ENCODE peak calls at places on chromosomes 16 and 17, in nine cellular contexts. W is prostate gland; F is pancreas; I is left ventricle myocardium inferior; O is psoas muscle; L is CD8-positive, alpha-beta memory T cell; E is neural progenitor cell; X is HAP-1; M is OCI-LY7. A is an unnamed sample. For H3K4me1, the result is how much of the 10 kb centered on the place peaks cover.

GRCh38 chr16:87700406-87701065 is 65.2 kb downstream of the KLHDC4 start:
- DNase-seq in W (no peak), F (no peak), I (no peak), O (no peak), L (no peak), E (no peak), X (no peak), M (no peak), A (no peak)

GRCh38 chr17:42055496-42055895 is 5.1 kb upstream of the C17orf113 start:
- DNase-seq in W (no peak), F (no peak), I (no peak), O (no peak), L (no peak), E (no peak), X (no peak), M (no peak), A (no peak)

GRCh38 chr16:27526169-27526568 is 23.5 kb downstream of the GTF3C1 start:
- DNase-seq in W (no peak), F (peak), I (peak), O (peak), L (no peak), E (no peak), X (peak), M (no peak), A (no peak)

GRCh38 chr16:3180445-3180878 is 7.5 kb upstream of the OR1F1 start:
- DNase-seq in W (no peak), F (no peak), I (no peak), O (no peak), L (no peak), E (no peak), X (peak), M (no peak), A (no peak)

GRCh38 chr16:89334050-89334449 is 116.5 kb downstream of the ZNF778 start:
- DNase-seq in W (no peak), F (peak), I (no peak), O (peak), L (no peak), E (no peak), X (no peak), M (no peak), A (no peak)

GRCh38 chr16:86823895-86824671 is 245.7 kb downstream of the FOXL1 start:
- DNase-seq in W (no peak), F (no peak), I (no peak), O (no peak), L (no peak), E (no peak), X (no peak), M (no peak), A (no peak)

GRCh38 chr17:60167095-60167741 is 17.4 kb downstream of the CA4 start:
- DNase-seq in W (no peak), F (no peak), I (no peak), O (no peak), L (no peak), E (no peak), X (no peak), M (no peak), A (no peak)

GRCh38 chr17:76492989-76493501 is 8.2 kb downstream of the RHBDF2 start:
- DNase-seq in W (no peak), F (no peak), I (peak), O (peak), L (no peak), E (no peak), X (no peak), M (peak), A (no peak)

GRCh38 chr17:9982159-9982558 is 77.1 kb upstream of the RCVRN start:
- DNase-seq in W (no peak), F (no peak), I (no peak), O (no peak), L (no peak), E (peak), X (no peak), M (no peak), A (no peak)

GRCh38 chr17:82126479-82127314 is 28.7 kb upstream of the FASN start:
- DNase-seq in W (no peak), F (no peak), I (no peak), O (no peak), L (peak), E (no peak), X (no peak), M (peak), A (no peak)

GRCh38 chr17:7262192-7263070 is at the start of gene CLDN7:
- DNase-seq in W (peak), F (peak), I (no peak), O (no peak), L (no peak), E (peak), X (no peak), M (no peak), A (no peak)

GRCh38 chr16:11079657-11080187 is 135.4 kb downstream of the CLEC16A start:
- DNase-seq in W (no peak), F (peak), I (no peak), O (no peak), L (no peak), E (no peak), X (no peak), M (no peak), A (no peak)

GRCh38 chr17:72613411-72614292 is 478.8 kb downstream of the SLC39A11 start:
- DNase-seq in W (no peak), F (no peak), I (no peak), O (no peak), L (no peak), E (no peak), X (no peak), M (no peak), A (no peak)

GRCh38 chr16:2023098-2023925 is 3.4 kb upstream of the NHERF2 start:
- DNase-seq in W (peak), F (peak), I (peak), O (peak), L (peak), E (peak), X (peak), M (peak), A (peak)

GRCh38 chr17:19364699-19365498 is 2.4 kb upstream of the B9D1 start:
- DNase-seq in W (no peak), F (no peak), I (no peak), O (peak), L (no peak), E (no peak), X (no peak), M (no peak), A (no peak)

GRCh38 chr16:50266337-50267091 is at the start of gene ADCY7:
- DNase-seq in W (no peak), F (peak), I (peak), O (peak), L (peak), E (peak), X (no peak), M (peak), A (no peak)

GRCh38 chr17:72282439-72283029 is 161.7 kb downstream of the SOX9 start:
- DNase-seq in W (no peak), F (no peak), I (no peak), O (no peak), L (no peak), E (no peak), X (no peak), M (no peak), A (no peak)

GRCh38 chr16:5011637-5012036 is 22.1 kb downstream of the NAGPA start:
- DNase-seq in W (no peak), F (no peak), I (no peak), O (no peak), L (no peak), E (no peak), X (no peak), M (no peak), A (no peak)

GRCh38 chr17:29569245-29569950 is 897 bp downstream of the TP53I13 start:
- DNase-seq in W (no peak), F (peak), I (no peak), O (peak), L (no peak), E (peak), X (peak), M (no peak), A (no peak)

GRCh38 chr17:48611213-48611612 is 396 bp upstream of the HOXB7 start:
- DNase-seq in W (no peak), F (no peak), I (no peak), O (no peak), L (no peak), E (no peak), X (no peak), M (peak), A (no peak)

GRCh38 chr16:87713469-87714229 is 52.1 kb downstream of the KLHDC4 start:
- DNase-seq in W (no peak), F (no peak), I (no peak), O (no peak), L (peak), E (no peak), X (no peak), M (peak), A (no peak)

GRCh38 chr16:29729116-29729521 is 16.7 kb downstream of the C16orf54 start:
- DNase-seq in W (no peak), F (no peak), I (no peak), O (no peak), L (no peak), E (peak), X (peak), M (peak), A (no peak)

GRCh38 chr17:16215273-16215964 is at the start of gene NCOR1:
- DNase-seq in W (peak), F (peak), I (peak), O (peak), L (peak), E (peak), X (peak), M (peak), A (peak)

GRCh38 chr17:43018008-43018853 is 4.0 kb downstream of the VAT1 start:
- DNase-seq in W (no peak), F (no peak), I (no peak), O (no peak), L (no peak), E (peak), X (peak), M (no peak), A (no peak)

GRCh38 chr16:67395105-67395457 is 1.8 kb upstream of the TPPP3 start:
- DNase-seq in W (no peak), F (peak), I (no peak), O (no peak), L (no peak), E (no peak), X (no peak), M (no peak), A (no peak)
- H3K4me1 ChIP-seq in W (under half), F (under half), I (half or more), O (under half), L (under half), E (under half), X (under half), M (under half), A (under half)

GRCh38 chr17:27078296-27078695 is 215.6 kb upstream of the WSB1 start:
- DNase-seq in W (no peak), F (no peak), I (no peak), O (no peak), L (no peak), E (no peak), X (no peak), M (no peak), A (no peak)

GRCh38 chr17:27082023-27082774 is 211.7 kb upstream of the WSB1 start:
- DNase-seq in W (no peak), F (no peak), I (no peak), O (no peak), L (no peak), E (no peak), X (no peak), M (no peak), A (no peak)

GRCh38 chr17:27076814-27077213 is 217.1 kb upstream of the WSB1 start:
- DNase-seq in W (no peak), F (no peak), I (no peak), O (no peak), L (no peak), E (no peak), X (no peak), M (no peak), A (no peak)

GRCh38 chr17:27081002-27081638 is 212.8 kb upstream of the WSB1 start:
- DNase-seq in W (no peak), F (no peak), I (no peak), O (no peak), L (no peak), E (no peak), X (no peak), M (no peak), A (no peak)

GRCh38 chr17:27079660-27080059 is 214.3 kb upstream of the WSB1 start:
- DNase-seq in W (no peak), F (no peak), I (no peak), O (no peak), L (no peak), E (no peak), X (no peak), M (no peak), A (no peak)
- H3K4me3 ChIP-seq in W (no peak), F (no peak), I (no peak), O (no peak), L (no peak), E (no peak), X (no peak), M (no peak), A (no peak)

GRCh38 chr17:4358154-4358553 is 8.3 kb downstream of the UBE2G1 start:
- DNase-seq in W (no peak), F (no peak), I (no peak), O (no peak), L (no peak), E (no peak), X (no peak), M (no peak), A (no peak)
- H3K4me1 ChIP-seq in W (under half), F (under half), I (half or more), O (half or more), L (under half), E (under half), X (under half), M (half or more), A (under half)

GRCh38 chr17:68600123-68600880 is 865 bp downstream of the FAM20A start:
- DNase-seq in W (no peak), F (peak), I (peak), O (peak), L (no peak), E (peak), X (peak), M (no peak), A (no peak)
- H3K4me3 ChIP-seq in W (peak), F (peak), I (peak), O (peak), L (no peak), E (peak), X (peak), M (no peak), A (peak)

A was measured in iPS DF 6.9.